ENCODE peak calls at places on chromosomes 4 and X, in six cellular contexts. One of them, this sample, is unnamed.
A peak's percentile ranks its signal among the peaks of the same experiment; 100 is the strongest.

GRCh38 chrX:26925088-26925487 is 538.1 kb downstream of the PPP4R3C start:
- DNase-seq in neuronal stem cell: no peak
- DNase-seq in CD8-positive, alpha-beta memory T cell: no peak
- DNase-seq in aorta: no peak
- DNase-seq in lower lobe of right lung: no peak
- DNase-seq in PC-9: no peak
- DNase-seq in this sample: no peak

GRCh38 chr4:176879370-176880116 is 86.8 kb upstream of the VEGFC start:
- DNase-seq in neuronal stem cell: no peak
- DNase-seq in CD8-positive, alpha-beta memory T cell: no peak
- DNase-seq in aorta: no peak
- DNase-seq in lower lobe of right lung: no peak
- DNase-seq in PC-9: no peak
- DNase-seq in this sample: no peak

GRCh38 chr4:147782087-147782781 is 50.3 kb downstream of the ARHGAP10 start:
- DNase-seq in neuronal stem cell: no peak
- DNase-seq in CD8-positive, alpha-beta memory T cell: no peak
- DNase-seq in aorta: no peak
- DNase-seq in lower lobe of right lung: no peak
- DNase-seq in PC-9: peak; percentile 83
- DNase-seq in this sample: no peak

GRCh38 chrX:139762400-139763183 is 54.6 kb upstream of the MCF2 start:
- DNase-seq in neuronal stem cell: no peak
- DNase-seq in CD8-positive, alpha-beta memory T cell: no peak
- DNase-seq in aorta: no peak
- DNase-seq in lower lobe of right lung: no peak
- DNase-seq in PC-9: no peak
- DNase-seq in this sample: no peak

GRCh38 chr4:48329193-48329592 is 12.1 kb upstream of the SLAIN2 start:
- DNase-seq in neuronal stem cell: no peak
- DNase-seq in CD8-positive, alpha-beta memory T cell: no peak
- DNase-seq in aorta: no peak
- DNase-seq in lower lobe of right lung: no peak
- DNase-seq in PC-9: peak; percentile 50
- DNase-seq in this sample: no peak

GRCh38 chr4:108029321-108029720 is 39.6 kb downstream of the HADH start:
- DNase-seq in neuronal stem cell: no peak
- DNase-seq in CD8-positive, alpha-beta memory T cell: no peak
- DNase-seq in aorta: no peak
- DNase-seq in lower lobe of right lung: no peak
- DNase-seq in PC-9: no peak
- DNase-seq in this sample: no peak

GRCh38 chr4:161463436-161463835 is 700.4 kb downstream of the FSTL5 start:
- DNase-seq in neuronal stem cell: no peak
- DNase-seq in CD8-positive, alpha-beta memory T cell: no peak
- DNase-seq in aorta: no peak
- DNase-seq in lower lobe of right lung: no peak
- DNase-seq in PC-9: no peak
- DNase-seq in this sample: no peak

GRCh38 chr4:2924765-2925301 is 38.4 kb downstream of the NOP14 start:
- DNase-seq in neuronal stem cell: no peak
- DNase-seq in CD8-positive, alpha-beta memory T cell: no peak
- DNase-seq in aorta: peak; percentile 51
- DNase-seq in lower lobe of right lung: peak; percentile 40
- DNase-seq in PC-9: no peak
- DNase-seq in this sample: no peak

GRCh38 chr4:152870605-152871004 is 65.5 kb upstream of the FHDC1 start:
- DNase-seq in neuronal stem cell: no peak
- DNase-seq in CD8-positive, alpha-beta memory T cell: no peak
- DNase-seq in aorta: no peak
- DNase-seq in lower lobe of right lung: no peak
- DNase-seq in PC-9: no peak
- DNase-seq in this sample: no peak

GRCh38 chr4:127759228-127759820 is 22.8 kb upstream of the HSPA4L start:
- DNase-seq in neuronal stem cell: no peak
- DNase-seq in CD8-positive, alpha-beta memory T cell: no peak
- DNase-seq in aorta: no peak
- DNase-seq in lower lobe of right lung: no peak
- DNase-seq in PC-9: no peak
- DNase-seq in this sample: no peak

GRCh38 chr4:90889171-90889570 is 762.0 kb downstream of the CCSER1 start:
- DNase-seq in neuronal stem cell: no peak
- DNase-seq in CD8-positive, alpha-beta memory T cell: no peak
- DNase-seq in aorta: no peak
- DNase-seq in lower lobe of right lung: no peak
- DNase-seq in PC-9: no peak
- DNase-seq in this sample: no peak

GRCh38 chrX:3161686-3162085 is 120.4 kb downstream of the ARSF start:
- DNase-seq in neuronal stem cell: no peak
- DNase-seq in CD8-positive, alpha-beta memory T cell: no peak
- DNase-seq in aorta: no peak
- DNase-seq in lower lobe of right lung: no peak
- DNase-seq in PC-9: no peak
- DNase-seq in this sample: no peak
- H3K4me1 ChIP-seq in neuronal stem cell: peaks cover 7% of the 10 kb centered on the region
- H3K4me1 ChIP-seq in CD8-positive, alpha-beta memory T cell: no peaks in the 10 kb centered on the region
- H3K4me1 ChIP-seq in aorta: no peaks in the 10 kb centered on the region
- H3K4me1 ChIP-seq in lower lobe of right lung: no peaks in the 10 kb centered on the region
- H3K4me1 ChIP-seq in PC-9: no peaks in the 10 kb centered on the region
- H3K4me1 ChIP-seq in this sample: no peaks in the 10 kb centered on the region

GRCh38 chr4:184958839-184959238 is 59.5 kb upstream of the HELT start:
- DNase-seq in neuronal stem cell: no peak
- DNase-seq in CD8-positive, alpha-beta memory T cell: no peak
- DNase-seq in aorta: peak; percentile 36
- DNase-seq in lower lobe of right lung: no peak
- DNase-seq in PC-9: no peak
- DNase-seq in this sample: peak; percentile 13

GRCh38 chr4:184957451-184958115 is 60.7 kb upstream of the HELT start:
- DNase-seq in neuronal stem cell: no peak
- DNase-seq in CD8-positive, alpha-beta memory T cell: no peak
- DNase-seq in aorta: peak; percentile 34
- DNase-seq in lower lobe of right lung: no peak
- DNase-seq in PC-9: no peak
- DNase-seq in this sample: no peak

GRCh38 chr4:184959309-184959708 is 59.0 kb upstream of the HELT start:
- DNase-seq in neuronal stem cell: no peak
- DNase-seq in CD8-positive, alpha-beta memory T cell: no peak
- DNase-seq in aorta: peak; percentile 48
- DNase-seq in lower lobe of right lung: no peak
- DNase-seq in PC-9: no peak
- DNase-seq in this sample: peak; percentile 18

GRCh38 chr4:184959786-184960185 is 58.5 kb upstream of the HELT start:
- DNase-seq in neuronal stem cell: no peak
- DNase-seq in CD8-positive, alpha-beta memory T cell: no peak
- DNase-seq in aorta: peak; percentile 19
- DNase-seq in lower lobe of right lung: no peak
- DNase-seq in PC-9: no peak
- DNase-seq in this sample: peak; percentile 48

DNA sequence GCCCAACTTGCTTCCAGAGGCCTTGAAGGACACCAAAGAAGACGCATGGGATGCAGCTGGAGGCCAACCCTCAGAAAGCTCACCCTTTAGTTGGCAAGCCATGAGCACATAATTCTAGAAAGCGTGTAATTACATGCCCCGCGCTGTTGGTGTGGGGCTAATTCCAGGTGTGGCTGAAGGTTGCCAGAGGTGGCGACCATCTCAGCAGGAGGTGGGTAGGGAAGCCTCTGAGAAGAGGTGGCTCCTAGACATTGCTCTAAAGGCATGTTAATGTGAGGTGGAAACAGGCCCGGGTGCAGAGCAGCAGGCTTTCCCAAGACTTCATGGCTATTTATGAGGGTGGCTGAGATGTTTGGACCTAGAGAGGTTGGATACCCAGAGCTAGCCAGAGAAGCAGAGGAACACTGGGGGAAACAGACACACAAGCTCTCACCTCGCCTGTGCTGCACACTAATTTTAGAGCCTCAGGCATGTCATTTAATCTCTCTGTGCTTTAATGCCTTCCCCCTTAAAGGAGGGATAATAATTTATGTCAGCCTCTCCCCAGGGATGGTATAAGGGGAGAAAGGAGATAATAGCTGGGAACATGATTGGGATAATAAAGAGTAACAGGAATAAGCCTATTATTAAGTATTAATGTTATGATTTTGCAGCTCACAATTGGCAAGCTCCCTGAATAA is 60.0 kb upstream of the HELT start:
- DNase-seq in neuronal stem cell: no peak
- DNase-seq in CD8-positive, alpha-beta memory T cell: no peak
- DNase-seq in aorta: peak; percentile 23
- DNase-seq in lower lobe of right lung: no peak
- DNase-seq in PC-9: no peak
- DNase-seq in this sample: no peak
- H3K27ac ChIP-seq in neuronal stem cell: no peak overlapping the region
- H3K27ac ChIP-seq in CD8-positive, alpha-beta memory T cell: no peak overlapping the region
- H3K27ac ChIP-seq in aorta: no peak overlapping the region
- H3K27ac ChIP-seq in lower lobe of right lung: no peak overlapping the region
- H3K27ac ChIP-seq in PC-9: no peak overlapping the region
- H3K27ac ChIP-seq in this sample: no peak overlapping the region

DNA sequence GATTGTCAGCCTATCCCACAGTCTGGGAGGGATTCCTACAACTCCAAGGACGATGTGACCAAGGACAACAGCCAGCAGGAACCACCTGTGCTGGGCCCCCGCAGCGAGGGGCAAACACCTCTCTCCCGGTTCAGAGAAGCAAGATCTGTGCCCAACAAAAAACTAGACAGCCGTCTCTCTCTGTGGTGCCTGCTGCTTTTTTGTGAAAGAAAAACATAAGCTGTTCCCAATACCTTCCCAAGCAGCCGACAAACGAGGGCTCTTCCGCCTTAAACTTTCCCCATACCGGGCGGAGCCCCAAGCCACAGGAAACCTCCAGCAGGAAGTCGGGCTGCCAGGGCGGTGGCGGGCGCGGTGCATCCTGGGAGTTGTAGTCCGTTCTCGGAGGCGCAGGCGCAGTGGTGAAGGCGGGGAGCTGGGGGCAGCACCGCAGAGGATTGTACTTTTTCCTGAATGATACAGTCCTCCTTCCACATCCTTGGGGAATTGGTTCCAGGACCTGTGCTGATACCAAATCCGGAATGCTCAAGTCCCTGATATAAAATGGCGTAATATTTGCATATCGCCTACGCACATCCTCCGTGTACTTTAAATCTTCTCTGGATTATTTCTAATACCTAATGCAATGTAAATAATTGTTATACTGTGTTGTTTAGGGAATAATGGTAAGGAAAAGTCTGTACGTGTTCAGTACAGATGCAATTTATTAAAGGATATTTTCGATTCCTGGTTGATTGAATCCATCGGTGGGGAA is 63.1 kb upstream of the IRF2 start:
- DNase-seq in neuronal stem cell: peak; percentile 94
- DNase-seq in CD8-positive, alpha-beta memory T cell: peak; percentile 89
- DNase-seq in aorta: peak; percentile 99
- DNase-seq in lower lobe of right lung: peak; percentile 96
- DNase-seq in PC-9: peak; percentile 80
- DNase-seq in this sample: peak; percentile 98
- H3K4me1 ChIP-seq in neuronal stem cell: peaks cover 10% of the 10 kb centered on the region
- H3K4me1 ChIP-seq in CD8-positive, alpha-beta memory T cell: peaks cover 33% of the 10 kb centered on the region
- H3K4me1 ChIP-seq in aorta: no peaks in the 10 kb centered on the region
- H3K4me1 ChIP-seq in lower lobe of right lung: peaks cover 30% of the 10 kb centered on the region
- H3K4me1 ChIP-seq in PC-9: no peaks in the 10 kb centered on the region
- H3K4me1 ChIP-seq in this sample: no peaks in the 10 kb centered on the region

DNA sequence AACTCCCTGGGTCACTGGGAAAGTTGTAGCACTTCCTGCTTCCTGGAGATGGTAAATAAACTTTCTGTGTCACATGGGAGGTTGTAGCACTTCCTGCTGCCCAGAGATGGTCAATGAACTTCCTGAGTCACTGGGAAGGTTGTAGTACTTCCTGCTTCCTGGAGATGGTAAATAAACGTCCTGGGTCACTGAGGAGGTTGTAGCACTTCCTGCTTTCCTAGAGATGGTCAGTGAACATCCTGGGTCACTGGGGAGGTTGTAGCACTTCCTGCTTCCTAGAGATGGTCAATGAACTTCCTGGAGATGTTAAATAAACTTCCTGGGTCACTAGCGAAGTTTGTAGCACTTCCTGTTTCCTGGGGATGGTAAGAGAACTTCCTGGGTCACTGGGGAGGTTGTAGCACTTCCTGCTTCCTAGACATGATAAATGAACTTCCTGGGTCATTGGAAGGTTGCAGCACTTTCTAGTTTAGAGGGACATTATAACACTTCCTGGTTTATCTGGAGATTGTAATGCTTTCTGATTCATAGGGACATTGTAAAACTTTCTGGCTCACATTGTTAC is 62.3 kb upstream of the CD99 start:
- DNase-seq in neuronal stem cell: no peak
- DNase-seq in CD8-positive, alpha-beta memory T cell: peak; percentile 64
- DNase-seq in aorta: no peak
- DNase-seq in lower lobe of right lung: no peak
- DNase-seq in PC-9: peak; percentile 40
- DNase-seq in this sample: no peak
- H3K27ac ChIP-seq in neuronal stem cell: no peak overlapping the region
- H3K27ac ChIP-seq in CD8-positive, alpha-beta memory T cell: peak overlapping the region; percentile 55
- H3K27ac ChIP-seq in aorta: no peak overlapping the region
- H3K27ac ChIP-seq in lower lobe of right lung: peak overlapping the region; percentile 53
- H3K27ac ChIP-seq in PC-9: peak overlapping the region; percentile 56
- H3K27ac ChIP-seq in this sample: no peak overlapping the region

DNA sequence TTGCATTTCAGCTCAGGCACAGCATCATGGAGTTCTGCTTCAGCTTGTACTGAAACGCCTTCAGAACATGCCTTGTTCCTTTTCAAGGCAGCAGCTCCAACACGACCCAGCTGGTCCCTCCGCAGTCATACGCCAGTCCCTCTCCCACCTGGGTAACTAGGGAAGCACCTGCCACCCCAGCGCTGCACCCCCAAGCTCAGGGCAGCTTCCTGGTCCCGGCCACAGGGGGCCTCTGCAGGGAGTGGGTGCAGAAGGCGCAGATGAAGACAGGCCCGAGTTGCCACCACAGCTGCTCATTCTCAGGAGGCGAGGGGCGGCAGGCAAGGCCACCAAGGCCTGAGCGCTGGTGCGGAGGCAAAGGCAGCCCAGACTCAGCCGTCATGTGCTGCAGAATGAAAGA is 21.8 kb downstream of the WDR1 start:
- DNase-seq in neuronal stem cell: no peak
- DNase-seq in CD8-positive, alpha-beta memory T cell: peak; percentile 33
- DNase-seq in aorta: no peak
- DNase-seq in lower lobe of right lung: no peak
- DNase-seq in PC-9: no peak
- DNase-seq in this sample: no peak
- H3K4me1 ChIP-seq in neuronal stem cell: no peaks in the 10 kb centered on the region
- H3K4me1 ChIP-seq in CD8-positive, alpha-beta memory T cell: peaks cover 79% of the 10 kb centered on the region
- H3K4me1 ChIP-seq in aorta: peaks cover 3% of the 10 kb centered on the region
- H3K4me1 ChIP-seq in lower lobe of right lung: peaks cover 64% of the 10 kb centered on the region
- H3K4me1 ChIP-seq in PC-9: peaks cover 39% of the 10 kb centered on the region
- H3K4me1 ChIP-seq in this sample: peaks cover 99% of the 10 kb centered on the region

GRCh38 chr4:53943345-53944085 is 120.9 kb downstream of the CHIC2 start:
- DNase-seq in neuronal stem cell: no peak
- DNase-seq in CD8-positive, alpha-beta memory T cell: no peak
- DNase-seq in aorta: no peak
- DNase-seq in lower lobe of right lung: no peak
- DNase-seq in PC-9: peak; percentile 91
- DNase-seq in this sample: no peak
- H3K27ac ChIP-seq in neuronal stem cell: no peak overlapping the region
- H3K27ac ChIP-seq in CD8-positive, alpha-beta memory T cell: no peak overlapping the region
- H3K27ac ChIP-seq in aorta: no peak overlapping the region
- H3K27ac ChIP-seq in lower lobe of right lung: no peak overlapping the region
- H3K27ac ChIP-seq in PC-9: no peak overlapping the region
- H3K27ac ChIP-seq in this sample: no peak overlapping the region

GRCh38 chr4:55397521-55398321 is 2.0 kb downstream of the TMEM165 start:
- DNase-seq in neuronal stem cell: no peak
- DNase-seq in CD8-positive, alpha-beta memory T cell: no peak
- DNase-seq in aorta: no peak
- DNase-seq in lower lobe of right lung: no peak
- DNase-seq in PC-9: peak; percentile 62
- DNase-seq in this sample: no peak
- H3K4me1 ChIP-seq in neuronal stem cell: peaks cover 13% of the 10 kb centered on the region
- H3K4me1 ChIP-seq in CD8-positive, alpha-beta memory T cell: peaks cover 42% of the 10 kb centered on the region
- H3K4me1 ChIP-seq in aorta: no peaks in the 10 kb centered on the region
- H3K4me1 ChIP-seq in lower lobe of right lung: peaks cover 41% of the 10 kb centered on the region
- H3K4me1 ChIP-seq in PC-9: peaks cover 47% of the 10 kb centered on the region
- H3K4me1 ChIP-seq in this sample: peaks cover 42% of the 10 kb centered on the region

This sample was measured in right atrium auricular region.